ENCODE peak calls at places on chromosomes 6 and 20, in five cellular contexts. L, Z, W, U and P are unnamed samples.

GRCh38 chr6:439681-440167 is 48.2 kb downstream of the IRF4 start:
- DNase-seq in L (no peak), Z (no peak), W (no peak), U (no peak), P (no peak)

GRCh38 chr6:102641426-102641825 is 1247.9 kb downstream of the GRIK2 start:
- DNase-seq in L (no peak), Z (no peak), W (no peak), U (no peak), P (no peak)

GRCh38 chr20:43691928-43692524 is 25.1 kb downstream of the MYBL2 start:
- DNase-seq in L (no peak), Z (no peak), W (no peak), U (peak), P (peak)

GRCh38 chr6:166417285-166417691 is 34.5 kb upstream of the MPC1 start:
- DNase-seq in L (no peak), Z (no peak), W (no peak), U (no peak), P (no peak)

GRCh38 chr6:147508871-147509608 is 550 bp downstream of the SAMD5 start:
- DNase-seq in L (no peak), Z (no peak), W (no peak), U (peak), P (peak)

GRCh38 chr6:958531-958930 is 265.6 kb upstream of the EXOC2 start:
- DNase-seq in L (no peak), Z (no peak), W (no peak), U (no peak), P (no peak)

GRCh38 chr6:106560966-106561740 is 68.1 kb downstream of the RTN4IP1 start:
- DNase-seq in L (no peak), Z (no peak), W (no peak), U (no peak), P (no peak)

GRCh38 chr6:137363805-137364138 is 130.4 kb downstream of the OLIG3 start:
- DNase-seq in L (no peak), Z (no peak), W (no peak), U (no peak), P (no peak)

GRCh38 chr6:106039836-106040592 is 46.1 kb upstream of the PRDM1 start:
- DNase-seq in L (no peak), Z (no peak), W (no peak), U (no peak), P (no peak)

GRCh38 chr20:37803476-37804307 is 99.2 kb upstream of the VSTM2L start:
- DNase-seq in L (no peak), Z (no peak), W (no peak), U (no peak), P (no peak)

GRCh38 chr6:132333639-132334516 is 67.4 kb downstream of the MOXD1 start:
- DNase-seq in L (no peak), Z (peak), W (no peak), U (peak), P (no peak)

GRCh38 chr20:46177768-46178167 is 59.7 kb downstream of the CD40 start:
- DNase-seq in L (no peak), Z (no peak), W (no peak), U (no peak), P (no peak)
- TF ChIP-seq POLR2A in L (no peak), Z (no peak), W (no peak), U (no peak), P (no peak)

GRCh38 chr6:111871725-111872520 is 1.3 kb downstream of the FYN start:
- DNase-seq in L (no peak), Z (peak), W (peak), U (peak), P (peak)
- TF ChIP-seq POLR2A in L (no peak), Z (no peak), W (no peak), U (no peak), P (no peak)

DNA sequence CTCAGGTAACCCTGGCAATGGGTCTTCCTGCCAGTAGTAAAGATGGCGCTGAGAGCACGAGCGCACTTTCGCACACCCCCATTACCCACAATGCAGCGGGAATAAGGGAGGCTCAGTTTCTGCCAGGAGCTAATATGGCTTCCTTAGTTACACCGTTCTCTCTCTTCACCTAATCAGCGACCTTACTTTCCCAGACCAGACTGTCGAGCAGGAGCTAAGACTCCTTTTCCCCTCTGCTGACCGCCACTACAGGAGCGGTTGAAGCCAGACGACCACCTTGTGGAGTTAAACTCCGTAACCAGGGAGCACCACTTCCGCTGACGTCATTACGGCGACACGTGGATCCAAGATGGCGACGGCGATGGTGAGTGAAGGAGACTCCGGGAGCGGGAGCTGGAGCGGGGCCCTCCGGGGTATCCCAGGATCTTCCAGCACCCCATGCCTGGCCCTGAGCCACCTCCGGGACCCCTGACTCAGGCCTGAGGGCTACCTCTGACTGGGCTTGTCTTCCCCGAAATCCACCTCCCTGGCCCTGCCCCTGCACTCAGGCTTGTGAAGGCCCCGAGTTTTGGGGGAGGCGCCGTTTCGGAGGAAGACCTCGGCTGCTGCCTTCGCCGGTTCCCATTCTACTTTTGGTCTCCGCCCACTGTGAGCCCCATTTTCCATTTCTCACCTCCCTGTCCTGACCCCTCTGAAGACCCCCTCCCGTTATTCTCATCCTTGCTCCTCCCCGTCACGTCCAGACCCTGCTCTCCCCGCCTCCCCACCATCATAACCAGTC is at the start of gene TM9SF4:
- DNase-seq in L (peak), Z (peak), W (peak), U (peak), P (peak)
- TF ChIP-seq POLR2A in L (peak), Z (no peak), W (peak), U (peak), P (peak)

GRCh38 chr20:58308680-58309527 is 611 bp upstream of the RAB22A start:
- DNase-seq in L (peak), Z (peak), W (peak), U (peak), P (peak)
- TF ChIP-seq POLR2A in L (no peak), Z (no peak), W (no peak), U (peak), P (no peak)

DNA sequence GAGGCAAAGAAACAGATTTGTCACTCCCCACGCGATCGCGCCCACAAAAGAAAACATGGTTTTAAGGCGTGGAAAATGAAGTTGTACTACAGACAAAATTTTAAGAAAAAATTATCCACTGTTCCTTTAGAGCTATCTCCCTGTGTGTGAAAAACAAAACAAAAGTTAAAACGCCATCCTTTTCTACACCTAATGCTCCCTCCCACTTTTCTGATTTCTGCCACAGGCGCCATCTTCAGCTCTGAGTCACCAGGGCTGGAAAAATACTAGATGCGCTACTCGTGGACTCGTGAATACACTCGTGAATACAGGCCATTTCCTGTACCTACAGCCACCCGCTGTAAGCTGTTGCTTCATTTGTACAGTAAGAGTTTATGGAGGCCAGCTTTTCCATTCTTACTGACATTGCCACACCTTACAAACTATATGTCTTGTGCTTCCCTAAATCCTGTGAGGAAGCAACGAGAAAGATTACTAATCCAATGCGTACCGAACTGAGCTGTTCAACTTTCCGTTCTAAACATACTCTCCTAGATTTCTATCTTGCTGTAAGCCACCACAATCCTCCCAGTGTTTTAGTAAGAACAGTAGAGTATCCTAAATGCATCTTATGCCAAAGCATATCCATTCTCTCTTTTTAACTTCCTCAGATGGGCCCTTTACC is 770 bp upstream of the AHI1 start:
- DNase-seq in L (peak), Z (peak), W (peak), U (peak), P (peak)
- TF ChIP-seq POLR2A in L (no peak), Z (no peak), W (no peak), U (peak), P (peak)